ENCODE peak calls at places on chromosome 22, in nine cellular contexts. N is esophagus squamous epithelium, G is lower lobe of right lung, O is A549, F is mucosa of descending colon, K is fibroblast of lung, P is cardiac fibroblast, L is upper lobe of right lung, T is transverse colon. X is an unnamed sample.

GRCh38 chr22:26681395-26681821 is 24.0 kb downstream of the MIAT start:
- DNase-seq in N (no peak), G (peak), O (no peak), F (no peak), K (peak), P (peak), L (peak), T (no peak), X (no peak)

GRCh38 chr22:33328789-33329296 is 270.7 kb upstream of the SYN3 start:
- DNase-seq in N (no peak), G (no peak), O (peak), F (peak), K (peak), P (peak), L (no peak), T (no peak), X (peak)

GRCh38 chr22:47374901-47375575 is 612.6 kb downstream of the TBC1D22A start:
- DNase-seq in N (no peak), G (peak), O (no peak), F (no peak), K (no peak), P (no peak), L (peak), T (no peak), X (no peak)

GRCh38 chr22:27810566-27810965 is 9.0 kb upstream of the MN1 start:
- DNase-seq in N (no peak), G (no peak), O (no peak), F (peak), K (peak), P (peak), L (no peak), T (peak), X (no peak)

GRCh38 chr22:30747493-30747892 is 52.8 kb downstream of the OSBP2 start:
- DNase-seq in N (no peak), G (no peak), O (no peak), F (peak), K (no peak), P (no peak), L (no peak), T (peak), X (no peak)

GRCh38 chr22:24968066-24968561 is 15.6 kb downstream of the KIAA1671 start:
- DNase-seq in N (no peak), G (no peak), O (no peak), F (no peak), K (no peak), P (no peak), L (no peak), T (no peak), X (no peak)

GRCh38 chr22:33105501-33105911 is 47.3 kb upstream of the SYN3 start:
- DNase-seq in N (no peak), G (no peak), O (no peak), F (no peak), K (peak), P (no peak), L (no peak), T (no peak), X (no peak)

GRCh38 chr22:30609260-30610185 is 2.5 kb downstream of the TCN2 start:
- DNase-seq in N (no peak), G (no peak), O (peak), F (peak), K (peak), P (peak), L (no peak), T (peak), X (peak)

GRCh38 chr22:30591588-30592359 is at the start of gene PES1:
- DNase-seq in N (peak), G (peak), O (peak), F (peak), K (peak), P (peak), L (peak), T (peak), X (peak)

GRCh38 chr22:19325296-19325950 is 33.9 kb upstream of the CLTCL1 start:
- DNase-seq in N (no peak), G (no peak), O (no peak), F (no peak), K (peak), P (peak), L (no peak), T (no peak), X (no peak)

GRCh38 chr22:40177738-40178416 is at the start of gene TNRC6B:
- DNase-seq in N (peak), G (no peak), O (peak), F (peak), K (peak), P (peak), L (peak), T (peak), X (peak)

GRCh38 chr22:46653596-46653995 is 33.4 kb downstream of the GRAMD4 start:
- DNase-seq in N (no peak), G (no peak), O (no peak), F (peak), K (no peak), P (no peak), L (no peak), T (peak), X (no peak)

GRCh38 chr22:27668828-27669797 is 132.4 kb downstream of the MN1 start:
- DNase-seq in N (no peak), G (peak), O (peak), F (peak), K (peak), P (peak), L (no peak), T (peak), X (no peak)

GRCh38 chr22:33401291-33401690 is 343.1 kb upstream of the SYN3 start:
- DNase-seq in N (no peak), G (no peak), O (peak), F (no peak), K (peak), P (no peak), L (no peak), T (no peak), X (peak)

GRCh38 chr22:27468712-27469111 is 332.8 kb downstream of the MN1 start:
- DNase-seq in N (no peak), G (no peak), O (no peak), F (no peak), K (no peak), P (no peak), L (no peak), T (no peak), X (no peak)

GRCh38 chr22:35443790-35444684 is 44.1 kb downstream of the MCM5 start:
- DNase-seq in N (no peak), G (no peak), O (no peak), F (no peak), K (no peak), P (no peak), L (no peak), T (no peak), X (no peak)

GRCh38 chr22:22164541-22165272 is 79.9 kb upstream of the VPREB1 start:
- DNase-seq in N (no peak), G (no peak), O (no peak), F (no peak), K (no peak), P (no peak), L (no peak), T (no peak), X (no peak)

GRCh38 chr22:41099036-41099435 is 6.6 kb downstream of the EP300 start:
- DNase-seq in N (no peak), G (no peak), O (no peak), F (no peak), K (no peak), P (no peak), L (no peak), T (no peak), X (no peak)

GRCh38 chr22:32106930-32107329 is 52.2 kb downstream of the C22orf42 start:
- DNase-seq in N (no peak), G (no peak), O (no peak), F (no peak), K (peak), P (peak), L (no peak), T (no peak), X (no peak)

GRCh38 chr22:34306361-34306760 is 386.1 kb upstream of the LARGE1 start:
- DNase-seq in N (no peak), G (no peak), O (no peak), F (no peak), K (no peak), P (no peak), L (no peak), T (no peak), X (no peak)

GRCh38 chr22:22692707-22693530 is 48.5 kb downstream of the GGTLC2 start:
- DNase-seq in N (no peak), G (no peak), O (peak), F (peak), K (peak), P (peak), L (no peak), T (peak), X (no peak)

GRCh38 chr22:20316217-20316843 is 3.5 kb downstream of the DGCR6L start:
- DNase-seq in N (no peak), G (peak), O (no peak), F (no peak), K (no peak), P (no peak), L (peak), T (peak), X (no peak)

GRCh38 chr22:45632791-45633515 is 38.7 kb upstream of the ATXN10 start:
- DNase-seq in N (no peak), G (no peak), O (no peak), F (no peak), K (no peak), P (peak), L (peak), T (no peak), X (no peak)
- H3K4me3 ChIP-seq in N (no peak), G (no peak), O (no peak), F (no peak), K (no peak), P (no peak), L (no peak), T (no peak), X (peak)

DNA sequence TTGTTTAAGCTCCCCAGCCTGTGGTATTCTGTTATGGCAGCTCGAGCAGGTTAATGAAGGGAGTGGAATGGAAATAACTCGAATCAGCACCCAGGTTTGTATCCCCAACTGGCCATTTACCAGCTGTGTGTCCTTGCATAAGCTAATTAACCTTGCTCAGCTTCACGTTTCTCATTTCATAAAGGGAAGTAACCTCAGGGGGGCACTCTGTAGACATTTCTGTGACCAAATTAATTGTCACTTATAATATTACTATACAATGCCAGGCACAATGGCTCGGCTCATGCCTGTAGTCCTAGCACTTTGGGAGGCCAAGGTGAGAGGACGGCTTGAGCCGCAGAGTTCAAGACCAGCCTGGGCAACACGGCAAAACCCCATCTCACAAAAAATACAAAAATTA is 13.8 kb downstream of the ADA2 start:
- DNase-seq in N (no peak), G (no peak), O (no peak), F (no peak), K (no peak), P (peak), L (no peak), T (no peak), X (no peak)
- TF ChIP-seq CTCF in N (peak), G (no peak), O (no peak), F (no peak), K (no peak), P (no peak), L (peak), T (no peak), X (no peak)

GRCh38 chr22:29334148-29334547 is 18.7 kb upstream of the RASL10A start:
- DNase-seq in N (no peak), G (no peak), O (no peak), F (no peak), K (no peak), P (no peak), L (no peak), T (no peak), X (no peak)
- H3K4me3 ChIP-seq in N (no peak), G (no peak), O (no peak), F (no peak), K (no peak), P (no peak), L (no peak), T (no peak), X (no peak)

DNA sequence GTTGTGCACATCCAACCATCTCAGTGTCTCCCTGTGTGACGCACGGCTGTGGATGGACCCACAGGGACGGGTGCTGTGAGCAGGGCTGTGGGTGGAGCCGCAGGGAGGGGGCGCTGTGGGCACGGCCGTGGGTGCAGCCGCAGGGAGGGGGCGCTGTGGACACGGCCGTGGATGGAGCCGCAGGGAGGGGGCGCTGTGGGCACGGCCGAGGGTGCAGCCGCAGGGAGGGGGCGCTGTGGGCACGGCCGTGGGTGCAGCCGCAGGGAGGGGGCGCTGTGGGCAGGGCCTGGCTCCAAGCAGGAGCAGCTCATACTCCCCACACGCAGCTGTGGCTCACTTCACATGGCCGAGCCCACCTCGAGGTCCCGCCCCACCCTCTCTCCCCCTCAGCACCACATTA is 6.0 kb upstream of the MAPK11 start:
- DNase-seq in N (peak), G (peak), O (peak), F (peak), K (peak), P (peak), L (peak), T (peak), X (no peak)
- TF ChIP-seq CTCF in N (peak), G (peak), O (peak), F (peak), K (peak), P (peak), L (peak), T (peak), X (peak)

GRCh38 chr22:36778020-36778419 is 2.1 kb upstream of the IFT27 start:
- DNase-seq in N (no peak), G (no peak), O (no peak), F (no peak), K (no peak), P (no peak), L (no peak), T (no peak), X (no peak)

GRCh38 chr22:36775966-36776669 is at the start of gene IFT27:
- DNase-seq in N (peak), G (peak), O (peak), F (peak), K (peak), P (peak), L (peak), T (peak), X (peak)

GRCh38 chr22:36775589-36775965 is 342 bp downstream of the IFT27 start:
- DNase-seq in N (no peak), G (peak), O (no peak), F (peak), K (peak), P (peak), L (no peak), T (peak), X (no peak)

GRCh38 chr22:36773935-36774334 is 2.0 kb downstream of the IFT27 start:
- DNase-seq in N (no peak), G (no peak), O (peak), F (peak), K (peak), P (peak), L (no peak), T (no peak), X (no peak)

GRCh38 chr22:36776722-36777121 is 803 bp upstream of the IFT27 start:
- DNase-seq in N (no peak), G (no peak), O (no peak), F (peak), K (no peak), P (no peak), L (no peak), T (no peak), X (no peak)
- H3K4me3 ChIP-seq in N (no peak), G (peak), O (peak), F (no peak), K (no peak), P (peak), L (peak), T (no peak), X (peak)

X was measured in AG04449.